ENCODE peak calls at places on chromosomes 16 and 17, in six cellular contexts. O is pancreas; S is non-pigmented ciliary epithelial cell; R is hepatic stellate cell; T is central memory CD8-positive, alpha-beta T cell; E is T follicular helper cell. Y is an unnamed sample.

GRCh38 chr17:73336613-73337400 is 25.0 kb upstream of the CDC42EP4 start:
- DNase-seq in O (no peak), S (no peak), R (no peak), T (no peak), E (no peak), Y (no peak)

GRCh38 chr17:47692137-47692894 is 1.6 kb upstream of the TBKBP1 start:
- DNase-seq in O (no peak), S (no peak), R (peak), T (no peak), E (no peak), Y (no peak)

GRCh38 chr17:29176500-29177351 is 3.5 kb downstream of the MYO18A start:
- DNase-seq in O (peak), S (no peak), R (peak), T (no peak), E (peak), Y (no peak)

GRCh38 chr17:13793951-13794350 is 192.2 kb upstream of the HS3ST3A1 start:
- DNase-seq in O (no peak), S (no peak), R (no peak), T (no peak), E (no peak), Y (no peak)

GRCh38 chr17:36602924-36603384 is 1.6 kb downstream of the MRM1 start:
- DNase-seq in O (peak), S (no peak), R (peak), T (peak), E (peak), Y (peak)

GRCh38 chr16:10339777-10340752 is 45.8 kb upstream of the ATF7IP2 start:
- DNase-seq in O (no peak), S (no peak), R (no peak), T (no peak), E (no peak), Y (no peak)

GRCh38 chr16:57726433-57726947 is 9.1 kb upstream of the KATNB1 start:
- DNase-seq in O (no peak), S (no peak), R (no peak), T (no peak), E (no peak), Y (no peak)

GRCh38 chr16:67101683-67102082 is 8.1 kb upstream of the PHAF1 start:
- DNase-seq in O (no peak), S (no peak), R (no peak), T (no peak), E (no peak), Y (no peak)

GRCh38 chr16:23290189-23291062 is 11.7 kb upstream of the SCNN1B start:
- DNase-seq in O (no peak), S (no peak), R (no peak), T (no peak), E (no peak), Y (no peak)

GRCh38 chr16:68892214-68892613 is 48.9 kb downstream of the TANGO6 start:
- DNase-seq in O (no peak), S (no peak), R (no peak), T (no peak), E (no peak), Y (no peak)

GRCh38 chr17:58245428-58246103 is 7.2 kb downstream of the LPO start:
- DNase-seq in O (no peak), S (no peak), R (no peak), T (no peak), E (no peak), Y (no peak)

GRCh38 chr17:19424934-19425868 is 14.2 kb downstream of the RNF112 start:
- DNase-seq in O (no peak), S (no peak), R (no peak), T (no peak), E (no peak), Y (no peak)

GRCh38 chr16:31472559-31473203 is 729 bp downstream of the TGFB1I1 start:
- DNase-seq in O (peak), S (peak), R (peak), T (no peak), E (peak), Y (no peak)

GRCh38 chr17:74185786-74186185 is 17.7 kb upstream of the RPL38 start:
- DNase-seq in O (no peak), S (no peak), R (no peak), T (no peak), E (no peak), Y (no peak)

GRCh38 chr17:21239680-21240374 is 13.4 kb downstream of the NATD1 start:
- DNase-seq in O (no peak), S (no peak), R (peak), T (no peak), E (no peak), Y (no peak)

GRCh38 chr17:72691601-72692000 is 400.9 kb downstream of the SLC39A11 start:
- DNase-seq in O (no peak), S (no peak), R (peak), T (no peak), E (no peak), Y (no peak)

GRCh38 chr17:2421315-2422147 is 20.7 kb upstream of the MNT start:
- DNase-seq in O (peak), S (no peak), R (no peak), T (no peak), E (no peak), Y (no peak)

GRCh38 chr16:81883235-81883634 is 104.1 kb downstream of the PLCG2 start:
- DNase-seq in O (no peak), S (no peak), R (no peak), T (no peak), E (no peak), Y (no peak)

GRCh38 chr17:83203472-83204221 is 124.2 kb downstream of the METRNL start:
- DNase-seq in O (no peak), S (no peak), R (no peak), T (peak), E (no peak), Y (no peak)

GRCh38 chr16:84266451-84266850 is 26.6 kb upstream of the KCNG4 start:
- DNase-seq in O (peak), S (peak), R (peak), T (no peak), E (no peak), Y (peak)

GRCh38 chr17:82970067-82970466 is 109.3 kb upstream of the METRNL start:
- DNase-seq in O (no peak), S (no peak), R (no peak), T (no peak), E (no peak), Y (no peak)

GRCh38 chr17:79971651-79972050 is 64.0 kb downstream of the TBC1D16 start:
- DNase-seq in O (peak), S (no peak), R (no peak), T (no peak), E (no peak), Y (no peak)

GRCh38 chr16:50304467-50305440 is 38.4 kb downstream of the ADCY7 start:
- DNase-seq in O (no peak), S (no peak), R (no peak), T (no peak), E (no peak), Y (no peak)

GRCh38 chr17:3810019-3810418 is 9.0 kb upstream of the ITGAE start:
- DNase-seq in O (no peak), S (no peak), R (no peak), T (no peak), E (no peak), Y (no peak)

GRCh38 chr17:12388206-12388605 is 277.5 kb upstream of the MYOCD start:
- DNase-seq in O (no peak), S (no peak), R (peak), T (no peak), E (no peak), Y (no peak)

GRCh38 chr17:67642488-67642887 is 75.2 kb upstream of the NOL11 start:
- DNase-seq in O (no peak), S (no peak), R (no peak), T (no peak), E (no peak), Y (peak)

GRCh38 chr16:81432899-81433560 is 11.6 kb upstream of the CMIP start:
- DNase-seq in O (no peak), S (no peak), R (no peak), T (no peak), E (no peak), Y (no peak)

GRCh38 chr16:83603981-83604570 is 203.7 kb upstream of the HSBP1 start:
- DNase-seq in O (no peak), S (no peak), R (no peak), T (no peak), E (no peak), Y (no peak)

GRCh38 chr16:27154573-27155521 is 48.5 kb upstream of the KDM8 start:
- DNase-seq in O (peak), S (no peak), R (peak), T (peak), E (peak), Y (peak)

GRCh38 chr17:32486091-32486700 is 597 bp upstream of the CDK5R1 start:
- DNase-seq in O (peak), S (no peak), R (peak), T (peak), E (peak), Y (peak)

GRCh38 chr16:49586466-49586865 is 212.9 kb downstream of the C16orf78 start:
- DNase-seq in O (no peak), S (no peak), R (no peak), T (no peak), E (no peak), Y (no peak)

GRCh38 chr17:51590071-51590470 is 329.7 kb downstream of the UTP18 start:
- DNase-seq in O (no peak), S (no peak), R (no peak), T (no peak), E (no peak), Y (peak)

GRCh38 chr16:69397821-69398521 is 12.2 kb upstream of the TERF2 start:
- DNase-seq in O (peak), S (no peak), R (peak), T (no peak), E (no peak), Y (peak)

GRCh38 chr17:13182854-13183253 is 165.0 kb upstream of the ELAC2 start:
- DNase-seq in O (no peak), S (no peak), R (no peak), T (no peak), E (no peak), Y (no peak)

GRCh38 chr16:77585852-77586251 is 136.5 kb upstream of the NUDT7 start:
- DNase-seq in O (no peak), S (no peak), R (no peak), T (no peak), E (no peak), Y (no peak)

GRCh38 chr16:24879684-24880083 is 33.9 kb downstream of the SLC5A11 start:
- DNase-seq in O (no peak), S (no peak), R (no peak), T (no peak), E (no peak), Y (no peak)

GRCh38 chr17:79187186-79187585 is 112.6 kb downstream of the ENGASE start:
- DNase-seq in O (no peak), S (no peak), R (no peak), T (no peak), E (no peak), Y (no peak)

GRCh38 chr16:70563571-70563970 is 40.0 kb downstream of the SF3B3 start:
- DNase-seq in O (no peak), S (no peak), R (no peak), T (no peak), E (no peak), Y (no peak)

GRCh38 chr17:47987240-47987835 is 16.4 kb downstream of the CDK5RAP3 start:
- DNase-seq in O (no peak), S (no peak), R (no peak), T (no peak), E (no peak), Y (no peak)